ENCODE peak calls at places on chromosomes 13 and 19, in six cellular contexts. W is heart left ventricle; G is stimulated activated CD4-positive, alpha-beta T cell treated with anti-CD3 and anti-CD28 coated beads, Interleukin-1b, Interleukin-23, amount 100 ng/mL, for 24 hours; D is T-cell; C is tibial artery; R is ACHN. A is an unnamed sample.

GRCh38 chr19:18339703-18340102 is 695 bp upstream of the PGPEP1 start:
- DNase-seq in W (no peak), G (no peak), D (no peak), C (no peak), R (peak; percentile 38), A (no peak)

GRCh38 chr13:110726726-110727125 is 13.2 kb downstream of the ING1 start:
- DNase-seq in W (no peak), G (no peak), D (peak; percentile 59), C (no peak), R (no peak), A (no peak)

GRCh38 chr13:98393873-98394272 is 183.0 kb downstream of the STK24 start:
- DNase-seq in W (no peak), G (no peak), D (no peak), C (no peak), R (no peak), A (no peak)

GRCh38 chr13:41352935-41353801 is 42.1 kb downstream of the NAA16 start:
- DNase-seq in W (no peak), G (peak; percentile 16), D (peak; percentile 27), C (no peak), R (peak; percentile 47), A (peak; percentile 30)

GRCh38 chr13:108950333-108951010 is 321.1 kb downstream of the MYO16 start:
- DNase-seq in W (no peak), G (no peak), D (no peak), C (no peak), R (no peak), A (no peak)

GRCh38 chr13:97339019-97339988 is 94.7 kb upstream of the RAP2A start:
- DNase-seq in W (peak; percentile 46), G (no peak), D (no peak), C (peak; percentile 83), R (no peak), A (no peak)

GRCh38 chr19:45999653-46000121 is 4.4 kb downstream of the CCDC61 start:
- DNase-seq in W (no peak), G (no peak), D (no peak), C (no peak), R (no peak), A (no peak)

GRCh38 chr13:40509876-40510275 is 156.6 kb downstream of the FOXO1 start:
- DNase-seq in W (no peak), G (no peak), D (no peak), C (no peak), R (no peak), A (no peak)

GRCh38 chr19:19064098-19064722 is 416 bp downstream of the SLC25A42 start:
- DNase-seq in W (peak; percentile 17), G (no peak), D (no peak), C (no peak), R (no peak), A (no peak)

GRCh38 chr19:21604941-21605548 is 99.6 kb downstream of the ZNF429 start:
- DNase-seq in W (peak; percentile 42), G (no peak), D (no peak), C (no peak), R (no peak), A (no peak)

GRCh38 chr19:29967623-29968022 is 25.6 kb downstream of the URI1 start:
- DNase-seq in W (no peak), G (no peak), D (no peak), C (no peak), R (no peak), A (no peak)

GRCh38 chr13:79833972-79834371 is 353.0 kb downstream of the NDFIP2 start:
- DNase-seq in W (peak; percentile 8), G (no peak), D (no peak), C (no peak), R (no peak), A (no peak)

GRCh38 chr19:41431426-41432386 is 4.5 kb upstream of the B3GNT8 start:
- DNase-seq in W (peak; percentile 84), G (no peak), D (no peak), C (no peak), R (no peak), A (no peak)

GRCh38 chr19:45087531-45087930 is 5.4 kb upstream of the PPP1R37 start:
- DNase-seq in W (no peak), G (no peak), D (peak; percentile 68), C (no peak), R (no peak), A (no peak)

GRCh38 chr19:35569281-35569781 is 5.9 kb upstream of the ATP4A start:
- DNase-seq in W (no peak), G (no peak), D (no peak), C (no peak), R (no peak), A (no peak)